ENCODE peak calls at places on chromosomes 7 and 10, in eight cellular contexts. Q, T, G, V, U, O, L and H are unnamed samples.

GRCh38 chr7:130942211-130942964 is 208.4 kb upstream of the KLF14 start:
- DNase-seq in Q (no peak), T (no peak), G (no peak), V (no peak), U (no peak), O (no peak), L (no peak), H (peak; percentile 59)

GRCh38 chr7:30247546-30248386 is 36.6 kb upstream of the ZNRF2 start:
- DNase-seq in Q (no peak), T (no peak), G (no peak), V (no peak), U (no peak), O (no peak), L (no peak), H (no peak)

GRCh38 chr7:98771519-98772241 is 98.1 kb downstream of the TMEM130 start:
- DNase-seq in Q (no peak), T (no peak), G (no peak), V (peak; percentile 51), U (peak; percentile 57), O (no peak), L (no peak), H (peak; percentile 86)

GRCh38 chr7:33248663-33249062 is 119.3 kb downstream of the BBS9 start:
- DNase-seq in Q (no peak), T (no peak), G (no peak), V (no peak), U (no peak), O (no peak), L (no peak), H (no peak)

GRCh38 chr10:130491011-130491697 is 355.0 kb downstream of the GLRX3 start:
- DNase-seq in Q (no peak), T (no peak), G (no peak), V (no peak), U (no peak), O (peak; percentile 5), L (no peak), H (peak; percentile 97)

GRCh38 chr10:24814568-24815313 is 91.1 kb upstream of the ARHGAP21 start:
- DNase-seq in Q (no peak), T (no peak), G (no peak), V (no peak), U (no peak), O (no peak), L (no peak), H (peak; percentile 96)

GRCh38 chr7:5598769-5599371 is 175.2 kb upstream of the TNRC18 start:
- DNase-seq in Q (no peak), T (no peak), G (no peak), V (no peak), U (no peak), O (no peak), L (no peak), H (peak; percentile 69)

GRCh38 chr7:100568936-100569844 is 4.5 kb downstream of the SAP25 start:
- DNase-seq in Q (no peak), T (no peak), G (peak; percentile 34), V (no peak), U (no peak), O (no peak), L (no peak), H (no peak)

GRCh38 chr10:5089869-5090268 is 4.3 kb upstream of the AKR1C3 start:
- DNase-seq in Q (no peak), T (no peak), G (no peak), V (no peak), U (no peak), O (no peak), L (no peak), H (no peak)

GRCh38 chr10:70815504-70816219 is at the start of gene SGPL1:
- DNase-seq in Q (peak; percentile 53), T (peak; percentile 44), G (peak; percentile 82), V (no peak), U (peak; percentile 67), O (peak; percentile 70), L (peak; percentile 90), H (peak; percentile 72)

GRCh38 chr7:80918406-80918805 is 445 bp downstream of the SEMA3C start:
- DNase-seq in Q (no peak), T (no peak), G (no peak), V (no peak), U (no peak), O (no peak), L (no peak), H (peak; percentile 51)

GRCh38 chr7:124060528-124060927 is 27.7 kb upstream of the TMEM229A start:
- DNase-seq in Q (no peak), T (no peak), G (no peak), V (no peak), U (no peak), O (no peak), L (no peak), H (no peak)

GRCh38 chr7:63925626-63926460 is 72.8 kb upstream of the ZNF722 start:
- DNase-seq in Q (peak; percentile 77), T (peak; percentile 92), G (peak; percentile 80), V (no peak), U (peak; percentile 11), O (peak; percentile 90), L (peak; percentile 73), H (peak; percentile 97)

GRCh38 chr10:29980084-29980483 is 79.3 kb downstream of the JCAD start:
- DNase-seq in Q (no peak), T (no peak), G (no peak), V (no peak), U (no peak), O (no peak), L (no peak), H (no peak)